ENCODE peak calls at places on chromosome 5, in eight cellular contexts. One of them, this sample, is unnamed.

GRCh38 chr5:170769898-170770416 is 13.6 kb upstream of the GABRP start:
- DNase-seq in A549: no peak
- DNase-seq in HFF-Myc: no peak
- DNase-seq in psoas muscle: no peak
- DNase-seq in stomach: no peak
- DNase-seq in GM12865: no peak
- DNase-seq in BJ: no peak
- DNase-seq in left ventricle myocardium inferior: no peak
- DNase-seq in this sample: no peak

GRCh38 chr5:34474573-34475021 is 181.5 kb upstream of the RAI14 start:
- DNase-seq in A549: peak
- DNase-seq in HFF-Myc: no peak
- DNase-seq in psoas muscle: no peak
- DNase-seq in stomach: no peak
- DNase-seq in GM12865: peak
- DNase-seq in BJ: no peak
- DNase-seq in left ventricle myocardium inferior: no peak
- DNase-seq in this sample: no peak

GRCh38 chr5:154519375-154519774 is 41.3 kb upstream of the HAND1 start:
- DNase-seq in A549: peak
- DNase-seq in HFF-Myc: no peak
- DNase-seq in psoas muscle: no peak
- DNase-seq in stomach: no peak
- DNase-seq in GM12865: no peak
- DNase-seq in BJ: no peak
- DNase-seq in left ventricle myocardium inferior: no peak
- DNase-seq in this sample: peak

GRCh38 chr5:178577376-178577839 is 12.8 kb downstream of the COL23A1 start:
- DNase-seq in A549: no peak
- DNase-seq in HFF-Myc: no peak
- DNase-seq in psoas muscle: no peak
- DNase-seq in stomach: no peak
- DNase-seq in GM12865: no peak
- DNase-seq in BJ: no peak
- DNase-seq in left ventricle myocardium inferior: no peak
- DNase-seq in this sample: no peak

GRCh38 chr5:142821733-142822487 is 51.7 kb downstream of the ARHGAP26 start:
- DNase-seq in A549: peak
- DNase-seq in HFF-Myc: peak
- DNase-seq in psoas muscle: no peak
- DNase-seq in stomach: no peak
- DNase-seq in GM12865: no peak
- DNase-seq in BJ: peak
- DNase-seq in left ventricle myocardium inferior: no peak
- DNase-seq in this sample: no peak

GRCh38 chr5:56346717-56347116 is 113.6 kb upstream of the ANKRD55 start:
- DNase-seq in A549: no peak
- DNase-seq in HFF-Myc: no peak
- DNase-seq in psoas muscle: no peak
- DNase-seq in stomach: no peak
- DNase-seq in GM12865: no peak
- DNase-seq in BJ: no peak
- DNase-seq in left ventricle myocardium inferior: no peak
- DNase-seq in this sample: no peak

GRCh38 chr5:875931-876330 is 16.7 kb downstream of the BRD9 start:
- DNase-seq in A549: no peak
- DNase-seq in HFF-Myc: no peak
- DNase-seq in psoas muscle: no peak
- DNase-seq in stomach: no peak
- DNase-seq in GM12865: no peak
- DNase-seq in BJ: no peak
- DNase-seq in left ventricle myocardium inferior: no peak
- DNase-seq in this sample: no peak

GRCh38 chr5:116358015-116358523 is 216.6 kb downstream of the SEMA6A start:
- DNase-seq in A549: no peak
- DNase-seq in HFF-Myc: no peak
- DNase-seq in psoas muscle: no peak
- DNase-seq in stomach: no peak
- DNase-seq in GM12865: no peak
- DNase-seq in BJ: no peak
- DNase-seq in left ventricle myocardium inferior: no peak
- DNase-seq in this sample: no peak

GRCh38 chr5:11853796-11854195 is 50.5 kb downstream of the CTNND2 start:
- DNase-seq in A549: no peak
- DNase-seq in HFF-Myc: no peak
- DNase-seq in psoas muscle: no peak
- DNase-seq in stomach: no peak
- DNase-seq in GM12865: no peak
- DNase-seq in BJ: no peak
- DNase-seq in left ventricle myocardium inferior: no peak
- DNase-seq in this sample: peak

GRCh38 chr5:159353661-159354252 is 23.5 kb upstream of the IL12B start:
- DNase-seq in A549: no peak
- DNase-seq in HFF-Myc: no peak
- DNase-seq in psoas muscle: no peak
- DNase-seq in stomach: no peak
- DNase-seq in GM12865: no peak
- DNase-seq in BJ: no peak
- DNase-seq in left ventricle myocardium inferior: no peak
- DNase-seq in this sample: no peak

GRCh38 chr5:55223219-55223987 is 3.7 kb downstream of the MCIDAS start:
- DNase-seq in A549: no peak
- DNase-seq in HFF-Myc: no peak
- DNase-seq in psoas muscle: no peak
- DNase-seq in stomach: no peak
- DNase-seq in GM12865: no peak
- DNase-seq in BJ: no peak
- DNase-seq in left ventricle myocardium inferior: no peak
- DNase-seq in this sample: no peak

GRCh38 chr5:134041570-134042411 is 37.0 kb upstream of the VDAC1 start:
- DNase-seq in A549: no peak
- DNase-seq in HFF-Myc: no peak
- DNase-seq in psoas muscle: no peak
- DNase-seq in stomach: no peak
- DNase-seq in GM12865: peak
- DNase-seq in BJ: no peak
- DNase-seq in left ventricle myocardium inferior: no peak
- DNase-seq in this sample: no peak

GRCh38 chr5:37723147-37723961 is 116.5 kb downstream of the GDNF start:
- DNase-seq in A549: peak
- DNase-seq in HFF-Myc: no peak
- DNase-seq in psoas muscle: peak
- DNase-seq in stomach: no peak
- DNase-seq in GM12865: peak
- DNase-seq in BJ: no peak
- DNase-seq in left ventricle myocardium inferior: no peak
- DNase-seq in this sample: no peak

GRCh38 chr5:9497347-9497746 is 48.5 kb downstream of the SEMA5A start:
- DNase-seq in A549: no peak
- DNase-seq in HFF-Myc: no peak
- DNase-seq in psoas muscle: no peak
- DNase-seq in stomach: no peak
- DNase-seq in GM12865: no peak
- DNase-seq in BJ: no peak
- DNase-seq in left ventricle myocardium inferior: no peak
- DNase-seq in this sample: no peak

GRCh38 chr5:55920784-55921183 is 69.6 kb downstream of the IL31RA start:
- DNase-seq in A549: peak
- DNase-seq in HFF-Myc: no peak
- DNase-seq in psoas muscle: no peak
- DNase-seq in stomach: no peak
- DNase-seq in GM12865: no peak
- DNase-seq in BJ: no peak
- DNase-seq in left ventricle myocardium inferior: no peak
- DNase-seq in this sample: no peak

GRCh38 chr5:4817742-4818141 is 322.4 kb upstream of the ADAMTS16 start:
- DNase-seq in A549: no peak
- DNase-seq in HFF-Myc: no peak
- DNase-seq in psoas muscle: no peak
- DNase-seq in stomach: no peak
- DNase-seq in GM12865: no peak
- DNase-seq in BJ: no peak
- DNase-seq in left ventricle myocardium inferior: no peak
- DNase-seq in this sample: no peak
- TF ChIP-seq CTCF in A549: no peak
- TF ChIP-seq CTCF in HFF-Myc: no peak
- TF ChIP-seq CTCF in psoas muscle: no peak
- TF ChIP-seq CTCF in stomach: no peak
- TF ChIP-seq CTCF in GM12865: no peak
- TF ChIP-seq CTCF in BJ: no peak
- TF ChIP-seq CTCF in left ventricle myocardium inferior: no peak
- TF ChIP-seq CTCF in this sample: no peak

GRCh38 chr5:35884125-35884788 is 27.6 kb downstream of the IL7R start:
- DNase-seq in A549: no peak
- DNase-seq in HFF-Myc: peak
- DNase-seq in psoas muscle: no peak
- DNase-seq in stomach: no peak
- DNase-seq in GM12865: peak
- DNase-seq in BJ: peak
- DNase-seq in left ventricle myocardium inferior: no peak
- DNase-seq in this sample: no peak

GRCh38 chr5:35879649-35880048 is 23.0 kb downstream of the IL7R start:
- DNase-seq in A549: no peak
- DNase-seq in HFF-Myc: no peak
- DNase-seq in psoas muscle: no peak
- DNase-seq in stomach: no peak
- DNase-seq in GM12865: no peak
- DNase-seq in BJ: no peak
- DNase-seq in left ventricle myocardium inferior: no peak
- DNase-seq in this sample: no peak

GRCh38 chr5:35884789-35885172 is 28.1 kb downstream of the IL7R start:
- DNase-seq in A549: no peak
- DNase-seq in HFF-Myc: no peak
- DNase-seq in psoas muscle: no peak
- DNase-seq in stomach: no peak
- DNase-seq in GM12865: no peak
- DNase-seq in BJ: no peak
- DNase-seq in left ventricle myocardium inferior: no peak
- DNase-seq in this sample: no peak

GRCh38 chr5:35880166-35880565 is 23.5 kb downstream of the IL7R start:
- DNase-seq in A549: no peak
- DNase-seq in HFF-Myc: no peak
- DNase-seq in psoas muscle: no peak
- DNase-seq in stomach: no peak
- DNase-seq in GM12865: no peak
- DNase-seq in BJ: no peak
- DNase-seq in left ventricle myocardium inferior: no peak
- DNase-seq in this sample: no peak

GRCh38 chr5:35881758-35882157 is 25.1 kb downstream of the IL7R start:
- DNase-seq in A549: no peak
- DNase-seq in HFF-Myc: no peak
- DNase-seq in psoas muscle: no peak
- DNase-seq in stomach: no peak
- DNase-seq in GM12865: no peak
- DNase-seq in BJ: no peak
- DNase-seq in left ventricle myocardium inferior: no peak
- DNase-seq in this sample: no peak
- H3K4me3 ChIP-seq in A549: no peak
- H3K4me3 ChIP-seq in HFF-Myc: no peak
- H3K4me3 ChIP-seq in psoas muscle: no peak
- H3K4me3 ChIP-seq in stomach: no peak
- H3K4me3 ChIP-seq in GM12865: no peak
- H3K4me3 ChIP-seq in BJ: no peak
- H3K4me3 ChIP-seq in left ventricle myocardium inferior: no peak
- H3K4me3 ChIP-seq in this sample: no peak

GRCh38 chr5:65924366-65925093 is 1.8 kb upstream of the ERBIN start:
- DNase-seq in A549: no peak
- DNase-seq in HFF-Myc: no peak
- DNase-seq in psoas muscle: no peak
- DNase-seq in stomach: no peak
- DNase-seq in GM12865: no peak
- DNase-seq in BJ: no peak
- DNase-seq in left ventricle myocardium inferior: no peak
- DNase-seq in this sample: no peak

GRCh38 chr5:65926893-65927292 is 518 bp downstream of the ERBIN start:
- DNase-seq in A549: no peak
- DNase-seq in HFF-Myc: no peak
- DNase-seq in psoas muscle: no peak
- DNase-seq in stomach: no peak
- DNase-seq in GM12865: peak
- DNase-seq in BJ: no peak
- DNase-seq in left ventricle myocardium inferior: no peak
- DNase-seq in this sample: no peak

GRCh38 chr5:65926276-65926761 is at the start of gene ERBIN:
- DNase-seq in A549: peak
- DNase-seq in HFF-Myc: peak
- DNase-seq in psoas muscle: peak
- DNase-seq in stomach: peak
- DNase-seq in GM12865: peak
- DNase-seq in BJ: peak
- DNase-seq in left ventricle myocardium inferior: peak
- DNase-seq in this sample: no peak

GRCh38 chr5:65925094-65925600 is 1.2 kb upstream of the ERBIN start:
- DNase-seq in A549: peak
- DNase-seq in HFF-Myc: peak
- DNase-seq in psoas muscle: peak
- DNase-seq in stomach: peak
- DNase-seq in GM12865: peak
- DNase-seq in BJ: no peak
- DNase-seq in left ventricle myocardium inferior: peak
- DNase-seq in this sample: no peak

GRCh38 chr5:65925601-65926275 is 637 bp upstream of the ERBIN start:
- DNase-seq in A549: peak
- DNase-seq in HFF-Myc: peak
- DNase-seq in psoas muscle: peak
- DNase-seq in stomach: peak
- DNase-seq in GM12865: peak
- DNase-seq in BJ: peak
- DNase-seq in left ventricle myocardium inferior: peak
- DNase-seq in this sample: peak
- TF ChIP-seq CTCF in A549: peak
- TF ChIP-seq CTCF in HFF-Myc: peak
- TF ChIP-seq CTCF in psoas muscle: peak
- TF ChIP-seq CTCF in stomach: no peak
- TF ChIP-seq CTCF in GM12865: peak
- TF ChIP-seq CTCF in BJ: peak
- TF ChIP-seq CTCF in left ventricle myocardium inferior: peak
- TF ChIP-seq CTCF in this sample: peak

DNA sequence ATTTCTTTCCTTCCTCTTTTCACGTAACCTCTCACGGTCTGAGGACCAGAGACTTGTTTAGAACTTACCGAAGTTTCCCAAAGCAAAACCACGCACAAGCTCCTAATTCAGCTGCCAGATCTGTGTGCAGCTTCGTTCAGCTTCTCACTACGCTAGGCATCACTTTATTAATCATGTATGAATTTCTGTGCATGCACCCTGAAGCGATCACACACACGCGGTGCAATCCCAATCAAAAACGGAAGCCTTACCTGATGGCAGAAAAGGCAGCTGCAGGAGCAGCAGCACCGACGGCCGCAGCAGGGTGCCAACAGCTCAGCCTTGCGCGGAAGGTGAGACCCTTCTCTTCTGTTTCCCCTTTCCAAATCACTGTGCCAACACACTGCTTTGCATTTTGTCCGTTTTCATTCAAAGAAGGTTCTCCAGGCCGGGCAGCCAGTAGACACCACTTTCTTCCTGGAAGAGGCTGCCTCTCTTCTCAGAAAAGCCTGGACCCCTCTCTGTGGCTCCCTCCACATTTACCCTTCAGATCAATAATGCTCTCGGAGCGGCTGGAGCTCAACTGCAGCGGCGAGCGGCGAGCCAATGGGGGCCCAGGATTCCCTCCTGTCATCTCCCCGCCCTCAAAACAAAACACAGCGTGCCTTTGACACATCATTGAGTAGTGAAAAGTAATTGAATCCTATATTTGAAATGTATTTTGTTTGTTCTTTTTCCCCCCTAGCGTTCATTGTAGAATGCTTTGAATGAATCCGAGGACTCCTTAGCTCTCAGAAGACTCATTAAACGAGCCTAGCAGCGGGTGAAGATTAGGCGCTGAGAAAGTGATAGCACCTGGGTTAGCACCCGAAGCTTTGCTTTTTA is at the start of gene CDH12:
- DNase-seq in A549: no peak
- DNase-seq in HFF-Myc: no peak
- DNase-seq in psoas muscle: no peak
- DNase-seq in stomach: no peak
- DNase-seq in GM12865: peak
- DNase-seq in BJ: no peak
- DNase-seq in left ventricle myocardium inferior: no peak
- DNase-seq in this sample: no peak
- H3K4me3 ChIP-seq in A549: peak
- H3K4me3 ChIP-seq in HFF-Myc: no peak
- H3K4me3 ChIP-seq in psoas muscle: peak
- H3K4me3 ChIP-seq in stomach: peak
- H3K4me3 ChIP-seq in GM12865: no peak
- H3K4me3 ChIP-seq in BJ: no peak
- H3K4me3 ChIP-seq in left ventricle myocardium inferior: peak
- H3K4me3 ChIP-seq in this sample: no peak

This sample was measured in LNCaP clone FGC.